ENCODE peak calls at places on chromosomes 6 and 20, in six cellular contexts. L is lung, B is ovary, Z is hepatocyte, K is cardiac muscle cell, J is Peyer's patch. I is an unnamed sample.
A peak's percentile ranks its signal among the peaks of the same experiment; 100 is the strongest.

GRCh38 chr6:16868968-16869367 is 107.7 kb upstream of the ATXN1 start:
- DNase-seq in L (no peak), B (no peak), Z (no peak), K (no peak), J (no peak), I (no peak)

GRCh38 chr20:8621021-8621420 is 447.9 kb upstream of the PLCB4 start:
- DNase-seq in L (no peak), B (no peak), Z (no peak), K (no peak), J (no peak), I (no peak)

GRCh38 chr20:37267684-37268313 is 6.2 kb upstream of the GHRH start:
- DNase-seq in L (no peak), B (no peak), Z (no peak), K (no peak), J (no peak), I (no peak)

GRCh38 chr20:31906001-31906400 is 35.6 kb downstream of the TTLL9 start:
- DNase-seq in L (no peak), B (no peak), Z (no peak), K (no peak), J (no peak), I (no peak)

GRCh38 chr20:36384022-36384619 is 78.0 kb downstream of the DLGAP4 start:
- DNase-seq in L (no peak), B (no peak), Z (peak; percentile 68), K (peak; percentile 83), J (no peak), I (peak; percentile 77)

GRCh38 chr6:11718461-11718860 is 60.1 kb downstream of the ADTRP start:
- DNase-seq in L (no peak), B (no peak), Z (no peak), K (no peak), J (no peak), I (no peak)

GRCh38 chr6:88722691-88723090 is 240.7 kb downstream of the RNGTT start:
- DNase-seq in L (no peak), B (no peak), Z (no peak), K (no peak), J (no peak), I (no peak)

GRCh38 chr6:80638222-80639055 is 532.0 kb downstream of the BCKDHB start:
- DNase-seq in L (peak; percentile 60), B (no peak), Z (peak; percentile 87), K (peak; percentile 19), J (peak; percentile 50), I (peak; percentile 76)

GRCh38 chr20:11796041-11796440 is 121.7 kb upstream of the BTBD3 start:
- DNase-seq in L (no peak), B (no peak), Z (no peak), K (no peak), J (no peak), I (no peak)

GRCh38 chr6:130560231-130560630 is 194.4 kb downstream of the TMEM200A start:
- DNase-seq in L (no peak), B (no peak), Z (no peak), K (no peak), J (no peak), I (no peak)

GRCh38 chr20:63052571-63053429 is 46.0 kb upstream of the BHLHE23 start:
- DNase-seq in L (no peak), B (no peak), Z (no peak), K (no peak), J (peak; percentile 34), I (no peak)

GRCh38 chr20:815914-816606 is 17.5 kb upstream of the FAM110A start:
- DNase-seq in L (peak; percentile 58), B (peak; percentile 29), Z (peak; percentile 75), K (peak; percentile 78), J (peak; percentile 72), I (peak; percentile 68)

GRCh38 chr20:49275634-49276033 is 2.2 kb downstream of the ZNFX1 start:
- DNase-seq in L (no peak), B (no peak), Z (no peak), K (no peak), J (no peak), I (no peak)

GRCh38 chr6:36200154-36200891 is 3.8 kb downstream of the BRPF3 start:
- DNase-seq in L (no peak), B (no peak), Z (no peak), K (no peak), J (no peak), I (no peak)

GRCh38 chr6:155418017-155418749 is 37.5 kb downstream of the NOX3 start:
- DNase-seq in L (peak; percentile 35), B (peak; percentile 22), Z (no peak), K (no peak), J (no peak), I (peak; percentile 67)

GRCh38 chr6:52180787-52181558 is 5.2 kb upstream of the IL17A start:
- DNase-seq in L (no peak), B (no peak), Z (no peak), K (no peak), J (no peak), I (no peak)

GRCh38 chr6:317452-318144 is 25.3 kb downstream of the DUSP22 start:
- DNase-seq in L (no peak), B (no peak), Z (no peak), K (no peak), J (peak; percentile 46), I (no peak)

GRCh38 chr20:6008254-6008653 is 45.6 kb downstream of the LRRN4 start:
- DNase-seq in L (peak; percentile 72), B (peak; percentile 62), Z (peak; percentile 77), K (peak; percentile 22), J (no peak), I (peak; percentile 86)

GRCh38 chr6:153001767-153002612 is 519 bp downstream of the MTRF1L start:
- DNase-seq in L (no peak), B (no peak), Z (peak; percentile 24), K (peak; percentile 36), J (no peak), I (no peak)

DNA sequence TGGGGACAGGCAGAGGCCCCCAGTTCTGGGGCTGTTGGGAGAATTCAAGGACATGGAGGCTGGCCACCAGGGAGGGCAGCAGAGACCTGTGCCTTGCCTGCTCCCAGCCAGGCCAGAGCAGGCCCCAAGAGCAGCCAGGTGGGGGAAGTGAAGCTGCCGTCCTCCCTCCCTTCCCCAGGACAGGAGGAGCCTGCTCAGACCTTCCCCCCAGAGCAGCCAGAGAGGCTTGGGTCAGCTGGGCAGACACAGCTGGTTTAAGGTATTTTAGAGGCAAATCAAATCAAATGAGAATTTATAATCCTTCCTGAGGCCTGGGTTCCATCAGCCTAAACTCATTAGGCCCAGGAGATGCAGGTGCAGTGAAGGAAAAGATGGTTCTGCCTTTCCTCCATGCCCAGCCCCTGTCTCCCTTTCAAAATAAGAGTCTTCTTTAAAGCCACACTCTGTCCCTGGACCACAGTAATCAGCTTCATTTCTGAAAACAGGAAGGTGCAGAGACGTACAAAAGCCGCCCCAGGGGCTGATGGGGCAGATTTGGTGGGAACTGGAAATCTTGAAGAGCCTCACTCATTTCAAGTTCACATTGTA is 21.7 kb downstream of the BMP7 start:
- DNase-seq in L (no peak), B (no peak), Z (no peak), K (no peak), J (no peak), I (no peak)
- TF ChIP-seq CTCF in L (no peak), B (no peak), Z (no peak), K (no peak), J (no peak), I (no peak)

GRCh38 chr6:87104657-87105056 is 9.8 kb upstream of the CGA start:
- DNase-seq in L (no peak), B (no peak), Z (no peak), K (no peak), J (no peak), I (no peak)
- H3K27ac ChIP-seq in L (no peak overlapping the region), B (no peak overlapping the region), Z (no peak overlapping the region), K (no peak overlapping the region), J (no peak overlapping the region), I (no peak overlapping the region)

DNA sequence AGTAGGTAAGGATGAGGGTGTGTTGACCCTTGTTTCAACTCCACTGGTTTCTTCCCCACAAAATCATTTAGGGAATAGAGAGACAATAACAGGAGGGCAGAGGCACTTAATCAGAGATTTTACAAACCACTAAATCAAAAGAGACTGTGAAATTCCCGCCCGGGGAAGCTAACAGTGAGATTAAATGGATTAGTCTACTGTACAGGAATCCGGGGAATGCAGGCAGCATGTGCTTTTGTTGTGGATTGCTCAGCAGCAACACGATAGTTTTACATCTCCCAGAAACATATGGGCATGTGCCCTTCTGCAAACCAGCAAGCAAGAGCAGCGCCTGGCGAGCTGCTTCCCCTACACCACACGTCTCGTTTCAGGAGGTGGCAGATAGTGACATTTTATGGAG is 382.2 kb downstream of the CD83 start:
- DNase-seq in L (no peak), B (no peak), Z (peak; percentile 57), K (peak; percentile 70), J (no peak), I (peak; percentile 64)
- TF ChIP-seq CTCF in L (no peak), B (no peak), Z (no peak), K (no peak), J (no peak), I (no peak)

GRCh38 chr6:134173936-134174789 is 121.7 kb upstream of the SLC2A12 start:
- DNase-seq in L (peak; percentile 88), B (peak; percentile 83), Z (peak; percentile 89), K (peak; percentile 87), J (peak; percentile 88), I (peak; percentile 65)

GRCh38 chr6:134171517-134171916 is 119.1 kb upstream of the SLC2A12 start:
- DNase-seq in L (no peak), B (no peak), Z (no peak), K (no peak), J (no peak), I (no peak)

GRCh38 chr6:134173007-134173690 is 120.7 kb upstream of the SLC2A12 start:
- DNase-seq in L (no peak), B (no peak), Z (no peak), K (no peak), J (no peak), I (peak; percentile 26)

GRCh38 chr6:134170844-134171243 is 118.4 kb upstream of the SLC2A12 start:
- DNase-seq in L (no peak), B (peak; percentile 38), Z (no peak), K (no peak), J (no peak), I (no peak)

DNA sequence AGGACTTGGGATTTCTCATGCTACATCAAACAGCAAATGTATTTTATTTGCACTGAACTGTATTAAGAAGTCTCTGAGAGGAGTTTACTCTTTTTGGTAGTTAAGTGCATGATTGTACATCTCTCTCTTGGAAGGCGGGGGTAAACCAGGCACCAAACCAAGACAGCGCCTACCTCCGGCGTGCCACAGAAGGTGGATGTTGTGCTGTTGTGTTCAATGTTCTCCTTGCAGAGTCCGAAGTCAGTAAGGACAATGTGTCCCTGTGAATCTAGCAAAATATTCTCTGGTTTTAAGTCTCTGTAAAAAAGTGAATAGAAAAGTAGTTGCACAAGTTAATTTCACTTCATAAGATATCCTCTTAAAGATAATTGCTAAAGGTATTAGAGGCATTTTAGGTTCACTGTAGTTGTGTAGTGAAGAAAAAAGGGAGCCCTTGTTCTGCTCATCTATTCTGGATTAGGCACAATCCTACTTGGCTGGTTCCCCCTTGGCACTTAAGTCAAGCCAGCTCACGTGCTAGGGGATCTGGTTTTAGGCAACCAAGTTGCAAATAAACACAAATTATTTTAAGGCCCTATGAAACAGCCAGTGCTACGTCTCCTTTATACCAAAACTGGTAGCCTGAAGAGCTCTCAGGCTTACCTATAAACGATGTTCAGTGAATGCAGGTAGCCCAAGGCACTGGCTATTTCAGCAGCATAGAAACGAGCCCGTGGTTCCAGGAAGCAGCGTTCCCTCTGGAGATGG is 119.8 kb upstream of the SLC2A12 start:
- DNase-seq in L (no peak), B (no peak), Z (no peak), K (no peak), J (no peak), I (no peak)
- H3K27ac ChIP-seq in L (peak overlapping the region; percentile 46), B (peak overlapping the region; percentile 97), Z (peak overlapping the region; percentile 28), K (no peak overlapping the region), J (peak overlapping the region; percentile 92), I (no peak overlapping the region)

GRCh38 chr6:1363729-1364572 is 25.4 kb upstream of the FOXF2 start:
- DNase-seq in L (no peak), B (no peak), Z (no peak), K (no peak), J (no peak), I (no peak)
- TF ChIP-seq CTCF in L (no peak), B (no peak), Z (peak; percentile 31), K (peak; percentile 19), J (no peak), I (no peak)

I was measured in RWPE1.